ENCODE peak calls at places on chromosomes 11 and 22, in six cellular contexts. I, L, H, B, R and G are unnamed samples.

GRCh38 chr11:20388096-20389055 is 860 bp downstream of the PRMT3 start:
- DNase-seq in I (no peak), L (peak; percentile 15), H (no peak), B (no peak), R (no peak), G (peak; percentile 48)

GRCh38 chr11:815675-816432 is 2.9 kb upstream of the PNPLA2 start:
- DNase-seq in I (no peak), L (no peak), H (no peak), B (no peak), R (no peak), G (no peak)

GRCh38 chr11:117520201-117520600 is 192.5 kb downstream of the CEP164 start:
- DNase-seq in I (no peak), L (no peak), H (no peak), B (no peak), R (no peak), G (no peak)

GRCh38 chr11:3132831-3133455 is 32.2 kb downstream of the OSBPL5 start:
- DNase-seq in I (no peak), L (no peak), H (no peak), B (peak; percentile 46), R (no peak), G (no peak)

GRCh38 chr11:11534981-11535380 is 86.8 kb downstream of the GALNT18 start:
- DNase-seq in I (no peak), L (no peak), H (peak; percentile 37), B (no peak), R (no peak), G (no peak)

GRCh38 chr11:129691154-129691553 is 124.5 kb upstream of the TMEM45B start:
- DNase-seq in I (no peak), L (no peak), H (no peak), B (no peak), R (peak; percentile 33), G (no peak)

GRCh38 chr22:31084811-31085492 is 3.8 kb downstream of the SMTN start:
- DNase-seq in I (no peak), L (no peak), H (peak; percentile 75), B (peak; percentile 93), R (peak; percentile 96), G (no peak)

GRCh38 chr11:122998727-122999370 is 17.2 kb upstream of the BSX start:
- DNase-seq in I (no peak), L (no peak), H (no peak), B (no peak), R (no peak), G (no peak)

GRCh38 chr11:130781906-130782305 is 134.4 kb downstream of the SNX19 start:
- DNase-seq in I (peak; percentile 28), L (peak; percentile 76), H (peak; percentile 78), B (no peak), R (no peak), G (no peak)

GRCh38 chr11:112564228-112564955 is 303.7 kb upstream of the PLET1 start:
- DNase-seq in I (no peak), L (peak; percentile 62), H (peak; percentile 79), B (no peak), R (no peak), G (peak; percentile 71)

GRCh38 chr22:42611076-42611475 is 3.6 kb downstream of the POLDIP3 start:
- DNase-seq in I (no peak), L (peak; percentile 10), H (peak; percentile 52), B (no peak), R (no peak), G (no peak)

GRCh38 chr11:96257972-96258951 is 84.7 kb downstream of the MAML2 start:
- DNase-seq in I (no peak), L (no peak), H (peak; percentile 58), B (no peak), R (no peak), G (no peak)

GRCh38 chr11:68020575-68020974 is 9.9 kb upstream of the NDUFS8 start:
- DNase-seq in I (no peak), L (no peak), H (peak; percentile 35), B (no peak), R (peak; percentile 82), G (peak; percentile 61)

GRCh38 chr11:66787934-66788758 is 55.1 kb upstream of the RCE1 start:
- DNase-seq in I (no peak), L (no peak), H (peak; percentile 13), B (no peak), R (no peak), G (peak; percentile 86)

DNA sequence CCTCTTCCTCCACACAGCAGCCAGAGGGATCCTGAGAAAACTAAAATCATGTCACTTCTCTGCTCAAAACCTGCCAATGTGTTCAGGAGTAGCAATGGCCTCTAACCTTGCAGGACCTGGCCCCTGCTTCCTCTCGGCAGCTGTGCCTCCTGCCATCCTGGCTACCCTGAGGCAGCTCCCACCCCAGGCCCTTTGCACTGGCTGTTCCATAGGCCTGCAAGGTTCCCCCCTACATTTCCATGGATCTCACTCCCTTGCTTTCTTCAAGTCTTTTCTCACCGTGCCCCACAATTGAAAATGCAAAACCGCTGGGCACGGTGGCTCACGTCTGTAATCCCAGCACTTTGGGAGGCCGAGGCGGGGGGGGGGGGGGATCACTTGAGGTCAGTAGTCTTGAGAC is 2.1 kb upstream of the STIP1 start:
- DNase-seq in I (no peak), L (no peak), H (no peak), B (no peak), R (no peak), G (no peak)
- H3K4me3 ChIP-seq in I (no peak overlapping the region), L (no peak overlapping the region), H (no peak overlapping the region), B (no peak overlapping the region), R (no peak overlapping the region), G (no peak overlapping the region)

DNA sequence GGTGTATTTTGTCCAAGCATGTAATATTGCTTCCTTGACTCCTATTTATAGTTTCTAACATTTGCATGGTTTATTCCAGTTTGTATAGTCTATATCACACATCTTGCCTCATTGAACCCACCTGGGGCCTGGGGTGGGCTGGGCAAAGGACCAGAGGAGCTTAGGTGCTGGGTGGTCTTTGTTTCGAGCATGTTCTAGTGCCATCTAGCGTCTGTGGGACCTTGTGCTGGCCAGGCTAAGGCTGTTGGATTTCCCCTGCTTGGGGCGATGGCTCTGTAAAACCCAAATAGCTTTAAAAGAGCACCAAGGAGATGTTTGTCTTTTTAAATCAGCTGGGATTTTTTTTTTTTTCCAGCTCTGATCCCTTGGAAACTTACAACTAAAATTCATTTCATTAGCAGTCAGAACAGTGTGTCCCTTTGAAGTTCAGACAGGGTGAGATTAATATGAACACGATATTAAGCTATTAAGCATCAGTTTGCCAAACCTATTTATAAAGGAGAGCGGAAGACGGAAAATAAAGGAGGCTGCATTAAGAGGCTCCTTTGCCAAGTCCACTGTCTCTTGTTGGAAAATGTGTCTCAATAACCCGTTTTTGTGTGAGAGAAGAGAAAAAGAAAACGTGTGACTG is 157.4 kb downstream of the COMMD9 start:
- DNase-seq in I (no peak), L (peak; percentile 33), H (peak; percentile 63), B (peak; percentile 57), R (peak; percentile 65), G (no peak)
- TF ChIP-seq CTCF in I (peak; percentile 79), L (peak; percentile 67), H (peak; percentile 72), B (peak; percentile 69), R (peak; percentile 50), G (peak; percentile 49)

GRCh38 chr22:21067901-21068680 is 22.3 kb downstream of the LRRC74B start:
- DNase-seq in I (no peak), L (no peak), H (no peak), B (no peak), R (no peak), G (no peak)

GRCh38 chr22:21069375-21069774 is 23.6 kb downstream of the LRRC74B start:
- DNase-seq in I (no peak), L (no peak), H (no peak), B (no peak), R (no peak), G (no peak)

GRCh38 chr22:21068681-21069276 is 23.0 kb downstream of the LRRC74B start:
- DNase-seq in I (no peak), L (no peak), H (no peak), B (no peak), R (no peak), G (no peak)

GRCh38 chr22:21067075-21067900 is 21.5 kb downstream of the LRRC74B start:
- DNase-seq in I (no peak), L (no peak), H (no peak), B (no peak), R (no peak), G (no peak)

DNA sequence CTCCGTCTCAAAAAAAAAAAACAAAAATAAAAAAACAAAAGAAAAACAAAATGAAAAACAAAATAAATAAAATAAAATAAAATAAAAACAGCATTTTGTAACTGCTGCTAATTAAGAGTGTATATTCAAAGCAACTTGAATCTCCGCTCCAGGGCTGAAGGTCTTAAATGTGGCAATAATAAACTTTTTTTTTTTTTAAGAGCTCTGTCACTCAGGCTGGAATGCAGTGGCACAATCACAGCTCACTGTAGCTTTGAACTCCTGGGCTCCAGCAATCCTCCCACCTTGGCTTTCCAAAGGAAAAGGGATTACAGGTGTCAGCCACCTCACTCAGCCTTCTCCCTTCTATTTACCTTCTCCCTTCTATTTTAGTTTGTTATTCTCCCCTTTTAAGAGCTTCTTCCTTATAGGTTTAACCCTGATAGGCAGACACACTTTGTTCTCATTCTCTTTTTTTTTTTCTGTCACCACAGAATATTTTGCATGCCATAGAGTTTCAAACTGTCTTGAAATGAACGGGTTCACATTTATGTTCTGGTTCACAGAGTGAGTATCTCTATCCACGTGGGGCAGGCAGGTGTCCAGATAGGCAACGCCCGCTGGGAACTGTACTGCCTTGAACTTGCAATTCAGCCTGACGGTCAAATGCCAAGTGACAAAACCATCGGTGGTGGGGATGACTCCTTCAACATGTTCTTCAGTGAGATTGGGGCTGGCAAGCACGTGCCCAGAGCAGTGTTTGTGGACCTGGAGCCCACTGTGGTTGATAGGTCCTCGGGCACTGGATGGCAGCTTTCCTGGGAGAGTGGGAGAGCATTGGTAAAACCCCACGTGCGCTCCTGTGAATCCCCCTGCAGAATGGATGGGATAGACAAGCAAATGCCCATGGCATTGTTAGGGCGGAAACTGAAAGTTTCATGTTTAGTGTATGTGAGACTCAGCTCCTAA is 19.4 kb downstream of the LRRC74B start:
- DNase-seq in I (no peak), L (no peak), H (no peak), B (no peak), R (no peak), G (no peak)
- H3K4me3 ChIP-seq in I (no peak overlapping the region), L (no peak overlapping the region), H (no peak overlapping the region), B (no peak overlapping the region), R (no peak overlapping the region), G (no peak overlapping the region)

GRCh38 chr22:39534591-39535301 is 2.2 kb upstream of the RPS19BP1 start:
- DNase-seq in I (no peak), L (no peak), H (peak; percentile 53), B (peak; percentile 90), R (peak; percentile 83), G (no peak)
- TF ChIP-seq CTCF in I (peak; percentile 89), L (peak; percentile 96), H (peak; percentile 93), B (peak; percentile 89), R (peak; percentile 69), G (peak; percentile 93)

DNA sequence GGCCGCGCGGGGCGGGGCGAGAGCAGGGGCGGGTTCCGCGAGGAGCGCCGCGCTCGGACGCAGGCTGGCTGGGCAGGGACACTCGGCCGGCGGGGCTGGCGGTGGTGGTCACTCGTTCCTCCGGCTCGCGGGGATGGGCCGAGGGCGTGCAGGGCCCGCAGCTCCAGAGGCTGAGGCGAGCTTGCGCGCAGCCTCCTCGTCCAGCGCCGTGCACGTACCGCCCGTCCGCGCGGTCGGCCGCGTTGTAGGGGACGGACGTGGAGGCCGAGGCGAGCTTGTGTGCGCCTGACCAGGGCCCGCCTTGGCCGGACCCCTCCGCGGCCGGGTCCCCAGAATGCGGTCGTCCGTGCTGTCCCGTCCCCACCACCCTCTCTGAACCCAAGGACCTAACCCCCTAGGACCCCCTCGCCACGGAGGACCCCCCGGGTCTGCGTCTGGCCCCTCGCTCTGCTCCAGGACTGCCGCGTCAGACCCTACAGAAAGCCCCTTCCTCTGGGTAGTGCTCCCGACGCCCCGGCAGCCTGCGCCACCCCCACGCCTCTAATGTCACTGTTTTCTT is 569 bp upstream of the YPEL1 start:
- DNase-seq in I (no peak), L (no peak), H (no peak), B (no peak), R (no peak), G (no peak)
- H3K4me3 ChIP-seq in I (peak overlapping the region; percentile 35), L (peak overlapping the region; percentile 35), H (peak overlapping the region; percentile 59), B (peak overlapping the region; percentile 74), R (peak overlapping the region; percentile 64), G (peak overlapping the region; percentile 54)

GRCh38 chr11:133928628-133929059 is 28.1 kb downstream of the IGSF9B start:
- DNase-seq in I (no peak), L (peak; percentile 10), H (no peak), B (no peak), R (peak; percentile 81), G (peak; percentile 88)
- TF ChIP-seq CTCF in I (no peak), L (no peak), H (no peak), B (no peak), R (no peak), G (no peak)